ENCODE peak calls at places on chromosomes 11 and 22, in five cellular contexts. One of them, this sample, is unnamed.
A peak's percentile ranks its signal among the peaks of the same experiment; 100 is the strongest.

GRCh38 chr11:75249704-75250103 is 9.1 kb downstream of the TPBGL start:
- DNase-seq in NCI-H1092: no peak
- DNase-seq in SHP77 treated with DMSO at 0.1 percent for 48 hours: no peak
- DNase-seq in GM12891: no peak
- DNase-seq in body of pancreas: no peak
- DNase-seq in this sample: no peak

GRCh38 chr22:44931077-44931540 is 78.7 kb downstream of the PHF21B start:
- DNase-seq in body of pancreas: no peak
- DNase-seq in GM12891: no peak
- DNase-seq in SHP77 treated with DMSO at 0.1 percent for 48 hours: no peak
- DNase-seq in NCI-H1092: no peak
- DNase-seq in this sample: no peak

GRCh38 chr11:122843281-122844150 is 5.2 kb downstream of the CRTAM start:
- DNase-seq in NCI-H1092: no peak
- DNase-seq in GM12891: peak; percentile 19
- DNase-seq in SHP77 treated with DMSO at 0.1 percent for 48 hours: no peak
- DNase-seq in body of pancreas: no peak
- DNase-seq in this sample: no peak

GRCh38 chr11:74134661-74135515 is 35.9 kb downstream of the C2CD3 start:
- DNase-seq in NCI-H1092: no peak
- DNase-seq in SHP77 treated with DMSO at 0.1 percent for 48 hours: no peak
- DNase-seq in GM12891: no peak
- DNase-seq in body of pancreas: no peak
- DNase-seq in this sample: no peak

GRCh38 chr11:64861227-64861970 is 16.9 kb upstream of the CDC42BPG start:
- DNase-seq in body of pancreas: no peak
- DNase-seq in SHP77 treated with DMSO at 0.1 percent for 48 hours: no peak
- DNase-seq in GM12891: no peak
- DNase-seq in NCI-H1092: no peak
- DNase-seq in this sample: peak; percentile 90

GRCh38 chr11:98955551-98955950 is 65.2 kb upstream of the CNTN5 start:
- DNase-seq in SHP77 treated with DMSO at 0.1 percent for 48 hours: no peak
- DNase-seq in NCI-H1092: no peak
- DNase-seq in body of pancreas: no peak
- DNase-seq in GM12891: no peak
- DNase-seq in this sample: no peak

GRCh38 chr22:25159028-25159427 is 40.6 kb upstream of the CRYBB3 start:
- DNase-seq in NCI-H1092: no peak
- DNase-seq in body of pancreas: no peak
- DNase-seq in GM12891: no peak
- DNase-seq in SHP77 treated with DMSO at 0.1 percent for 48 hours: no peak
- DNase-seq in this sample: peak; percentile 28

GRCh38 chr11:112401036-112401769 is 140.5 kb upstream of the PLET1 start:
- DNase-seq in SHP77 treated with DMSO at 0.1 percent for 48 hours: no peak
- DNase-seq in NCI-H1092: no peak
- DNase-seq in GM12891: no peak
- DNase-seq in body of pancreas: no peak
- DNase-seq in this sample: no peak

GRCh38 chr11:2269601-2270321 is 627 bp downstream of the ASCL2 start:
- DNase-seq in SHP77 treated with DMSO at 0.1 percent for 48 hours: no peak
- DNase-seq in NCI-H1092: peak; percentile 72
- DNase-seq in GM12891: no peak
- DNase-seq in body of pancreas: no peak
- DNase-seq in this sample: peak; percentile 89

GRCh38 chr11:4065086-4065485 is 29.5 kb upstream of the RRM1 start:
- DNase-seq in GM12891: no peak
- DNase-seq in body of pancreas: no peak
- DNase-seq in SHP77 treated with DMSO at 0.1 percent for 48 hours: no peak
- DNase-seq in NCI-H1092: no peak
- DNase-seq in this sample: no peak

GRCh38 chr11:126925321-126926093 is 75.1 kb downstream of the KIRREL3 start:
- DNase-seq in SHP77 treated with DMSO at 0.1 percent for 48 hours: no peak
- DNase-seq in body of pancreas: no peak
- DNase-seq in GM12891: no peak
- DNase-seq in NCI-H1092: no peak
- DNase-seq in this sample: no peak

GRCh38 chr11:43693731-43694130 is 13.2 kb downstream of the HSD17B12 start:
- DNase-seq in SHP77 treated with DMSO at 0.1 percent for 48 hours: no peak
- DNase-seq in NCI-H1092: no peak
- DNase-seq in GM12891: no peak
- DNase-seq in body of pancreas: no peak
- DNase-seq in this sample: no peak

GRCh38 chr22:48568736-48569330 is 1258.8 kb downstream of the BRD1 start:
- DNase-seq in body of pancreas: no peak
- DNase-seq in GM12891: no peak
- DNase-seq in SHP77 treated with DMSO at 0.1 percent for 48 hours: no peak
- DNase-seq in NCI-H1092: no peak
- DNase-seq in this sample: no peak

GRCh38 chr11:69382131-69383128 is 88.5 kb downstream of the MYEOV start:
- DNase-seq in SHP77 treated with DMSO at 0.1 percent for 48 hours: peak; percentile 60
- DNase-seq in body of pancreas: peak; percentile 12
- DNase-seq in GM12891: no peak
- DNase-seq in NCI-H1092: no peak
- DNase-seq in this sample: peak; percentile 93

GRCh38 chr11:8263109-8263768 is 439 bp downstream of the LMO1 start:
- DNase-seq in GM12891: no peak
- DNase-seq in SHP77 treated with DMSO at 0.1 percent for 48 hours: no peak
- DNase-seq in body of pancreas: no peak
- DNase-seq in NCI-H1092: peak; percentile 68
- DNase-seq in this sample: no peak

GRCh38 chr11:108307751-108308150 is 84.9 kb downstream of the ATM start:
- DNase-seq in body of pancreas: no peak
- DNase-seq in NCI-H1092: no peak
- DNase-seq in SHP77 treated with DMSO at 0.1 percent for 48 hours: no peak
- DNase-seq in GM12891: no peak
- DNase-seq in this sample: no peak

GRCh38 chr11:27296406-27296994 is 66.5 kb downstream of the CCDC34 start:
- DNase-seq in SHP77 treated with DMSO at 0.1 percent for 48 hours: no peak
- DNase-seq in body of pancreas: no peak
- DNase-seq in NCI-H1092: peak; percentile 22
- DNase-seq in GM12891: peak; percentile 22
- DNase-seq in this sample: peak; percentile 61

GRCh38 chr11:9123595-9124304 is 32.4 kb upstream of the SCUBE2 start:
- DNase-seq in SHP77 treated with DMSO at 0.1 percent for 48 hours: no peak
- DNase-seq in GM12891: no peak
- DNase-seq in body of pancreas: no peak
- DNase-seq in NCI-H1092: no peak
- DNase-seq in this sample: no peak

GRCh38 chr11:82229346-82229745 is 504.3 kb downstream of the FAM181B start:
- DNase-seq in body of pancreas: no peak
- DNase-seq in SHP77 treated with DMSO at 0.1 percent for 48 hours: peak; percentile 5
- DNase-seq in GM12891: no peak
- DNase-seq in NCI-H1092: no peak
- DNase-seq in this sample: peak; percentile 48

GRCh38 chr11:16690061-16690460 is 48.4 kb upstream of the C11orf58 start:
- DNase-seq in body of pancreas: no peak
- DNase-seq in NCI-H1092: no peak
- DNase-seq in SHP77 treated with DMSO at 0.1 percent for 48 hours: no peak
- DNase-seq in GM12891: no peak
- DNase-seq in this sample: no peak

GRCh38 chr11:16186680-16187079 is 169.7 kb downstream of the SOX6 start:
- DNase-seq in GM12891: no peak
- DNase-seq in NCI-H1092: peak; percentile 55
- DNase-seq in SHP77 treated with DMSO at 0.1 percent for 48 hours: no peak
- DNase-seq in body of pancreas: no peak
- DNase-seq in this sample: no peak

GRCh38 chr11:33777906-33778305 is 3.6 kb upstream of the FBXO3 start:
- DNase-seq in NCI-H1092: no peak
- DNase-seq in GM12891: no peak
- DNase-seq in body of pancreas: no peak
- DNase-seq in SHP77 treated with DMSO at 0.1 percent for 48 hours: no peak
- DNase-seq in this sample: no peak

GRCh38 chr11:64233913-64234839 is at the start of gene VEGFB:
- DNase-seq in GM12891: peak; percentile 77
- DNase-seq in SHP77 treated with DMSO at 0.1 percent for 48 hours: no peak
- DNase-seq in body of pancreas: peak; percentile 72
- DNase-seq in NCI-H1092: peak; percentile 58
- DNase-seq in this sample: peak; percentile 67

GRCh38 chr11:10295056-10295901 is 1.3 kb upstream of the SBF2 start:
- DNase-seq in NCI-H1092: no peak
- DNase-seq in SHP77 treated with DMSO at 0.1 percent for 48 hours: no peak
- DNase-seq in GM12891: no peak
- DNase-seq in body of pancreas: no peak
- DNase-seq in this sample: peak; percentile 55

GRCh38 chr11:72821920-72822799 is 7.9 kb downstream of the ATG16L2 start:
- DNase-seq in body of pancreas: peak; percentile 93
- DNase-seq in NCI-H1092: peak; percentile 92
- DNase-seq in SHP77 treated with DMSO at 0.1 percent for 48 hours: peak; percentile 85
- DNase-seq in GM12891: no peak
- DNase-seq in this sample: no peak

GRCh38 chr22:34858026-34858425 is 207.9 kb upstream of the ISX start:
- DNase-seq in NCI-H1092: no peak
- DNase-seq in SHP77 treated with DMSO at 0.1 percent for 48 hours: no peak
- DNase-seq in body of pancreas: no peak
- DNase-seq in GM12891: no peak
- DNase-seq in this sample: no peak

GRCh38 chr11:65625628-65626342 is 10.2 kb downstream of the PCNX3 start:
- DNase-seq in body of pancreas: no peak
- DNase-seq in SHP77 treated with DMSO at 0.1 percent for 48 hours: peak; percentile 8
- DNase-seq in GM12891: peak; percentile 79
- DNase-seq in NCI-H1092: no peak
- DNase-seq in this sample: peak; percentile 60

GRCh38 chr11:131033151-131033651 is 116.9 kb upstream of the SNX19 start:
- DNase-seq in SHP77 treated with DMSO at 0.1 percent for 48 hours: no peak
- DNase-seq in NCI-H1092: no peak
- DNase-seq in GM12891: no peak
- DNase-seq in body of pancreas: no peak
- DNase-seq in this sample: peak; percentile 46

GRCh38 chr11:35419713-35420333 is 465 bp upstream of the SLC1A2 start:
- DNase-seq in GM12891: no peak
- DNase-seq in body of pancreas: no peak
- DNase-seq in SHP77 treated with DMSO at 0.1 percent for 48 hours: no peak
- DNase-seq in NCI-H1092: no peak
- DNase-seq in this sample: no peak

GRCh38 chr11:65381721-65382035 is 768 bp downstream of the SLC25A45 start:
- DNase-seq in GM12891: no peak
- DNase-seq in SHP77 treated with DMSO at 0.1 percent for 48 hours: peak; percentile 55
- DNase-seq in NCI-H1092: no peak
- DNase-seq in body of pancreas: no peak
- DNase-seq in this sample: no peak

GRCh38 chr11:70603756-70604211 is 205.5 kb downstream of the CTTN start:
- DNase-seq in NCI-H1092: no peak
- DNase-seq in body of pancreas: no peak
- DNase-seq in GM12891: no peak
- DNase-seq in SHP77 treated with DMSO at 0.1 percent for 48 hours: no peak
- DNase-seq in this sample: peak; percentile 34

GRCh38 chr11:6926208-6927029 is at the start of gene ZNF215:
- DNase-seq in body of pancreas: peak; percentile 76
- DNase-seq in NCI-H1092: no peak
- DNase-seq in GM12891: peak; percentile 39
- DNase-seq in SHP77 treated with DMSO at 0.1 percent for 48 hours: no peak
- DNase-seq in this sample: no peak

GRCh38 chr11:65489061-65489705 is 9.7 kb upstream of the MALAT1 start:
- DNase-seq in body of pancreas: no peak
- DNase-seq in NCI-H1092: no peak
- DNase-seq in SHP77 treated with DMSO at 0.1 percent for 48 hours: no peak
- DNase-seq in GM12891: no peak
- DNase-seq in this sample: no peak